ENCODE peak calls at places on chromosomes 16 and 17, in six cellular contexts. Y is K562, R is GM12878, F is SK-N-SH, Q is HCT116, P is HepG2. K is an unnamed sample.

GRCh38 chr17:65074778-65075250 is 18.3 kb upstream of the GNA13 start:
- DNase-seq in Y (peak), R (no peak), F (peak), Q (no peak), P (peak), K (peak)

GRCh38 chr17:48307222-48307621 is 122.8 kb downstream of the SKAP1 start:
- DNase-seq in Y (no peak), R (no peak), F (no peak), Q (no peak), P (no peak), K (no peak)

GRCh38 chr16:82753821-82754220 is 127.1 kb downstream of the CDH13 start:
- DNase-seq in Y (no peak), R (no peak), F (no peak), Q (no peak), P (no peak), K (no peak)

GRCh38 chr17:40611840-40612509 is 35.6 kb downstream of the SMARCE1 start:
- DNase-seq in Y (no peak), R (no peak), F (no peak), Q (no peak), P (no peak), K (no peak)

GRCh38 chr17:50947844-50948514 is 81.8 kb upstream of the TOB1 start:
- DNase-seq in Y (peak), R (no peak), F (peak), Q (no peak), P (no peak), K (no peak)

GRCh38 chr17:59793249-59793648 is 85.8 kb downstream of the VMP1 start:
- DNase-seq in Y (no peak), R (no peak), F (no peak), Q (no peak), P (no peak), K (no peak)

GRCh38 chr17:77566151-77566550 is 392.4 kb upstream of the TNRC6C start:
- DNase-seq in Y (no peak), R (no peak), F (no peak), Q (no peak), P (no peak), K (no peak)

GRCh38 chr16:78285437-78285917 is 186.0 kb downstream of the WWOX start:
- DNase-seq in Y (no peak), R (no peak), F (no peak), Q (no peak), P (no peak), K (no peak)

GRCh38 chr17:32258383-32259121 is 7.1 kb upstream of the RHBDL3 start:
- DNase-seq in Y (no peak), R (no peak), F (no peak), Q (no peak), P (no peak), K (no peak)

GRCh38 chr17:39769974-39770587 is 32.3 kb downstream of the GRB7 start:
- DNase-seq in Y (no peak), R (peak), F (no peak), Q (peak), P (peak), K (no peak)

GRCh38 chr17:44219636-44220210 is at the start of gene UBTF:
- DNase-seq in Y (peak), R (no peak), F (peak), Q (no peak), P (peak), K (no peak)

GRCh38 chr17:7173687-7174602 is 5.2 kb downstream of the ASGR1 start:
- DNase-seq in Y (no peak), R (no peak), F (peak), Q (no peak), P (no peak), K (no peak)

GRCh38 chr17:82848022-82848592 is 8.3 kb upstream of the ZNF750 start:
- DNase-seq in Y (no peak), R (no peak), F (no peak), Q (no peak), P (peak), K (no peak)

GRCh38 chr16:53821957-53822625 is 118.1 kb downstream of the FTO start:
- DNase-seq in Y (no peak), R (no peak), F (no peak), Q (no peak), P (peak), K (peak)

GRCh38 chr17:46264456-46265198 is 30.3 kb upstream of the LRRC37A start:
- DNase-seq in Y (peak), R (no peak), F (peak), Q (no peak), P (peak), K (peak)

GRCh38 chr17:7238418-7239090 is 703 bp downstream of the PHF23 start:
- DNase-seq in Y (peak), R (no peak), F (no peak), Q (no peak), P (no peak), K (peak)

GRCh38 chr17:50257574-50258224 is 16.6 kb upstream of the TMEM92 start:
- DNase-seq in Y (peak), R (no peak), F (peak), Q (no peak), P (no peak), K (no peak)

GRCh38 chr17:43636446-43636845 is 25.3 kb downstream of the MEOX1 start:
- DNase-seq in Y (no peak), R (no peak), F (no peak), Q (no peak), P (no peak), K (no peak)

GRCh38 chr17:78403822-78404221 is 25.4 kb downstream of the PGS1 start:
- DNase-seq in Y (no peak), R (no peak), F (no peak), Q (no peak), P (no peak), K (no peak)

GRCh38 chr17:8674344-8675305 is 44.1 kb upstream of the MYH10 start:
- DNase-seq in Y (no peak), R (no peak), F (no peak), Q (no peak), P (no peak), K (no peak)

GRCh38 chr16:21284414-21284813 is 6.3 kb upstream of the CRYM start:
- DNase-seq in Y (no peak), R (no peak), F (no peak), Q (no peak), P (no peak), K (no peak)

GRCh38 chr16:65789148-65789545 is 577.3 kb upstream of the CDH5 start:
- DNase-seq in Y (no peak), R (no peak), F (no peak), Q (no peak), P (no peak), K (no peak)

GRCh38 chr17:80781188-80781577 is 210.5 kb upstream of the CHMP6 start:
- DNase-seq in Y (no peak), R (no peak), F (no peak), Q (no peak), P (no peak), K (no peak)

GRCh38 chr17:80782536-80783427 is 208.9 kb upstream of the CHMP6 start:
- DNase-seq in Y (no peak), R (no peak), F (no peak), Q (no peak), P (no peak), K (peak)

GRCh38 chr17:80780381-80781187 is 211.1 kb upstream of the CHMP6 start:
- DNase-seq in Y (no peak), R (peak), F (no peak), Q (no peak), P (no peak), K (no peak)

GRCh38 chr17:80783461-80783860 is 208.2 kb upstream of the CHMP6 start:
- DNase-seq in Y (no peak), R (no peak), F (no peak), Q (no peak), P (no peak), K (no peak)

GRCh38 chr17:80781851-80782277 is 209.8 kb upstream of the CHMP6 start:
- DNase-seq in Y (no peak), R (no peak), F (no peak), Q (no peak), P (no peak), K (no peak)
- TF ChIP-seq RAD21 in Y (no peak), R (no peak), F (no peak), Q (no peak), P (no peak), K (no peak)

GRCh38 chr16:46573008-46573833 is 48.0 kb downstream of the SHCBP1 start:
- DNase-seq in Y (peak), R (no peak), F (no peak), Q (no peak), P (peak), K (peak)
- TF ChIP-seq REST in Y (no peak), R (no peak), F (no peak), Q (no peak), P (no peak), K (no peak)

GRCh38 chr17:27810211-27810901 is 10.0 kb upstream of the NOS2 start:
- DNase-seq in Y (no peak), R (peak), F (no peak), Q (no peak), P (no peak), K (no peak)
- TF ChIP-seq RAD21 in Y (no peak), R (no peak), F (no peak), Q (no peak), P (no peak), K (no peak)

GRCh38 chr16:527015-527903 is at the start of gene CAPN15:
- DNase-seq in Y (peak), R (peak), F (peak), Q (peak), P (peak), K (peak)

GRCh38 chr16:525123-525519 is 2.4 kb upstream of the CAPN15 start:
- DNase-seq in Y (no peak), R (no peak), F (no peak), Q (no peak), P (no peak), K (no peak)

GRCh38 chr16:524274-525011 is 3.1 kb upstream of the CAPN15 start:
- DNase-seq in Y (no peak), R (no peak), F (no peak), Q (no peak), P (no peak), K (no peak)

GRCh38 chr16:525520-526180 is 1.9 kb upstream of the CAPN15 start:
- DNase-seq in Y (no peak), R (peak), F (no peak), Q (peak), P (no peak), K (peak)

GRCh38 chr16:526181-527014 is 1.1 kb upstream of the CAPN15 start:
- DNase-seq in Y (no peak), R (no peak), F (no peak), Q (no peak), P (no peak), K (no peak)
- TF ChIP-seq REST in Y (no peak), R (no peak), F (no peak), Q (no peak), P (no peak), K (no peak)

K was measured in A549.